ENCODE peak calls at places on chromosomes 5 and 9, in ten cellular contexts. P is T47D; N is stimulated activated CD4-positive, alpha-beta T cell treated with anti-CD3 and anti-CD28 coated beads, Interleukin-2, amount 100 ng/mL, for 24 hours; L is GM23338; E is ovary; S is kidney epithelial cell; I is left cardiac atrium; Y is H9; C is HTR-8/SVneo; X is type B pancreatic cell. H is an unnamed sample.

GRCh38 chr5:55636711-55637110 is 75.4 kb downstream of the SLC38A9 start:
- DNase-seq in C (no peak), I (no peak), P (peak), E (no peak), Y (no peak), L (peak), X (no peak), S (no peak), N (no peak), H (peak)

GRCh38 chr5:142720561-142721275 is 34.8 kb upstream of the FGF1 start:
- DNase-seq in X (peak), Y (peak), I (peak), E (no peak), N (no peak), S (no peak), C (no peak), L (no peak), P (peak), H (no peak)

GRCh38 chr5:140324041-140324833 is 21.3 kb upstream of the PFDN1 start:
- DNase-seq in I (no peak), E (no peak), N (no peak), Y (no peak), S (no peak), C (no peak), X (no peak), P (no peak), L (no peak), H (no peak)

GRCh38 chr9:134738869-134739659 is 97.5 kb downstream of the COL5A1 start:
- DNase-seq in Y (peak), I (peak), C (peak), X (peak), L (peak), P (peak), N (peak), E (peak), S (no peak), H (peak)

GRCh38 chr9:629136-629535 is 212.4 kb upstream of the DMRT1 start:
- DNase-seq in X (no peak), C (no peak), L (no peak), S (no peak), P (no peak), I (no peak), N (no peak), Y (no peak), E (no peak), H (no peak)

GRCh38 chr5:14373685-14374084 is 207.9 kb upstream of the OTULINL start:
- DNase-seq in Y (no peak), C (no peak), L (no peak), I (no peak), N (no peak), E (no peak), P (no peak), X (no peak), S (no peak), H (no peak)

GRCh38 chr9:73270967-73271722 is 119.5 kb downstream of the ANXA1 start:
- DNase-seq in P (peak), E (no peak), X (no peak), N (no peak), I (no peak), Y (no peak), C (peak), S (peak), L (no peak), H (no peak)

GRCh38 chr9:121935744-121936143 is 157.4 kb downstream of the TTLL11 start:
- DNase-seq in L (peak), X (no peak), I (no peak), P (no peak), N (no peak), E (no peak), C (no peak), Y (peak), S (no peak), H (peak)

GRCh38 chr9:123997665-123998277 is 13.8 kb upstream of the LHX2 start:
- DNase-seq in P (no peak), Y (peak), N (peak), S (no peak), L (peak), I (peak), C (no peak), X (no peak), E (no peak), H (no peak)

GRCh38 chr5:173891367-173891766 is 3.2 kb downstream of the CPEB4 start:
- DNase-seq in I (no peak), P (no peak), L (no peak), C (no peak), Y (no peak), X (no peak), E (no peak), S (no peak), N (no peak), H (no peak)

GRCh38 chr5:64939772-64940510 is 171.2 kb downstream of the CWC27 start:
- DNase-seq in I (peak), L (peak), S (no peak), P (peak), N (no peak), E (peak), Y (peak), X (no peak), C (no peak), H (peak)

GRCh38 chr9:36966371-36967097 is 67.5 kb downstream of the PAX5 start:
- DNase-seq in I (no peak), X (no peak), P (no peak), C (no peak), Y (peak), L (no peak), E (no peak), N (no peak), S (no peak), H (peak)

GRCh38 chr5:9573796-9574195 is 27.9 kb upstream of the SEMA5A start:
- DNase-seq in C (no peak), N (no peak), S (no peak), L (peak), X (no peak), I (no peak), Y (no peak), E (no peak), P (no peak), H (no peak)

GRCh38 chr5:149700347-149700746 is 29.8 kb upstream of the PPARGC1B start:
- DNase-seq in N (no peak), L (no peak), C (no peak), Y (no peak), E (no peak), P (no peak), X (no peak), I (no peak), S (no peak), H (no peak)

GRCh38 chr5:156326718-156327259 is at the start of gene SGCD:
- DNase-seq in I (peak), L (peak), E (peak), Y (no peak), N (no peak), P (peak), X (no peak), C (no peak), S (peak), H (peak)

GRCh38 chr5:7991125-7991821 is 122.3 kb downstream of the MTRR start:
- DNase-seq in L (peak), X (no peak), I (no peak), N (no peak), C (no peak), S (no peak), P (peak), E (no peak), Y (peak), H (no peak)

GRCh38 chr9:133771486-133772482 is 33.6 kb upstream of the SARDH start:
- DNase-seq in P (no peak), E (peak), N (no peak), C (no peak), L (no peak), Y (peak), X (peak), I (no peak), S (no peak), H (peak)

GRCh38 chr9:99796231-99796630 is 25.5 kb upstream of the NR4A3 start:
- DNase-seq in I (no peak), E (no peak), L (no peak), P (no peak), N (no peak), S (no peak), Y (no peak), X (no peak), C (no peak), H (no peak)